ENCODE peak calls at places on chromosomes 12 and 14, in eight cellular contexts. A is psoas muscle, C is lung, V is DND-41, D is esophagus muscularis mucosa, Z is cardiac muscle cell, U is endothelial cell of umbilical vein, R is kidney epithelial cell. P is an unnamed sample.

GRCh38 chr12:126404293-126404851 is 1339.1 kb downstream of the AACS start:
- DNase-seq in A (no peak), C (no peak), V (no peak), D (no peak), Z (no peak), U (no peak), R (no peak), P (no peak)

GRCh38 chr12:75190846-75191245 is 18.8 kb downstream of the KCNC2 start:
- DNase-seq in A (no peak), C (no peak), V (no peak), D (no peak), Z (no peak), U (no peak), R (no peak), P (no peak)

GRCh38 chr14:99670361-99671229 is 13.5 kb upstream of the CYP46A1 start:
- DNase-seq in A (no peak), C (no peak), V (no peak), D (no peak), Z (no peak), U (no peak), R (no peak), P (no peak)

GRCh38 chr14:63287661-63288483 is 30.9 kb downstream of the GPHB5 start:
- DNase-seq in A (no peak), C (no peak), V (no peak), D (no peak), Z (no peak), U (no peak), R (no peak), P (no peak)

GRCh38 chr14:76957224-76957881 is 71.2 kb downstream of the IRF2BPL start:
- DNase-seq in A (no peak), C (no peak), V (peak; percentile 53), D (no peak), Z (no peak), U (peak; percentile 48), R (no peak), P (no peak)

GRCh38 chr14:63454863-63455622 is 88.1 kb downstream of the PPP2R5E start:
- DNase-seq in A (peak; percentile 17), C (no peak), V (peak; percentile 20), D (no peak), Z (no peak), U (no peak), R (peak; percentile 41), P (no peak)

GRCh38 chr12:24803406-24804245 is 145.3 kb downstream of the BCAT1 start:
- DNase-seq in A (no peak), C (no peak), V (peak; percentile 69), D (no peak), Z (no peak), U (no peak), R (no peak), P (no peak)

GRCh38 chr12:83818888-83819287 is 1093.7 kb downstream of the SLC6A15 start:
- DNase-seq in A (no peak), C (no peak), V (no peak), D (no peak), Z (no peak), U (no peak), R (no peak), P (no peak)

GRCh38 chr12:11576104-11576503 is 73.4 kb upstream of the ETV6 start:
- DNase-seq in A (no peak), C (no peak), V (no peak), D (no peak), Z (no peak), U (peak; percentile 26), R (no peak), P (peak; percentile 54)

GRCh38 chr12:104649913-104650312 is 193.2 kb downstream of the CHST11 start:
- DNase-seq in A (no peak), C (no peak), V (no peak), D (no peak), Z (no peak), U (no peak), R (no peak), P (no peak)

GRCh38 chr12:132686831-132687210 is 321 bp downstream of the POLE start:
- DNase-seq in A (no peak), C (no peak), V (peak; percentile 47), D (no peak), Z (no peak), U (no peak), R (no peak), P (no peak)

GRCh38 chr12:132689227-132689626 is 1.8 kb downstream of the PXMP2 start:
- DNase-seq in A (no peak), C (no peak), V (no peak), D (no peak), Z (no peak), U (no peak), R (no peak), P (no peak)

GRCh38 chr12:132685400-132685799 is 1.7 kb downstream of the POLE start:
- DNase-seq in A (no peak), C (no peak), V (no peak), D (no peak), Z (no peak), U (no peak), R (no peak), P (no peak)

GRCh38 chr12:132690112-132690511 is 2.7 kb downstream of the PXMP2 start:
- DNase-seq in A (no peak), C (no peak), V (no peak), D (no peak), Z (no peak), U (no peak), R (no peak), P (no peak)

DNA sequence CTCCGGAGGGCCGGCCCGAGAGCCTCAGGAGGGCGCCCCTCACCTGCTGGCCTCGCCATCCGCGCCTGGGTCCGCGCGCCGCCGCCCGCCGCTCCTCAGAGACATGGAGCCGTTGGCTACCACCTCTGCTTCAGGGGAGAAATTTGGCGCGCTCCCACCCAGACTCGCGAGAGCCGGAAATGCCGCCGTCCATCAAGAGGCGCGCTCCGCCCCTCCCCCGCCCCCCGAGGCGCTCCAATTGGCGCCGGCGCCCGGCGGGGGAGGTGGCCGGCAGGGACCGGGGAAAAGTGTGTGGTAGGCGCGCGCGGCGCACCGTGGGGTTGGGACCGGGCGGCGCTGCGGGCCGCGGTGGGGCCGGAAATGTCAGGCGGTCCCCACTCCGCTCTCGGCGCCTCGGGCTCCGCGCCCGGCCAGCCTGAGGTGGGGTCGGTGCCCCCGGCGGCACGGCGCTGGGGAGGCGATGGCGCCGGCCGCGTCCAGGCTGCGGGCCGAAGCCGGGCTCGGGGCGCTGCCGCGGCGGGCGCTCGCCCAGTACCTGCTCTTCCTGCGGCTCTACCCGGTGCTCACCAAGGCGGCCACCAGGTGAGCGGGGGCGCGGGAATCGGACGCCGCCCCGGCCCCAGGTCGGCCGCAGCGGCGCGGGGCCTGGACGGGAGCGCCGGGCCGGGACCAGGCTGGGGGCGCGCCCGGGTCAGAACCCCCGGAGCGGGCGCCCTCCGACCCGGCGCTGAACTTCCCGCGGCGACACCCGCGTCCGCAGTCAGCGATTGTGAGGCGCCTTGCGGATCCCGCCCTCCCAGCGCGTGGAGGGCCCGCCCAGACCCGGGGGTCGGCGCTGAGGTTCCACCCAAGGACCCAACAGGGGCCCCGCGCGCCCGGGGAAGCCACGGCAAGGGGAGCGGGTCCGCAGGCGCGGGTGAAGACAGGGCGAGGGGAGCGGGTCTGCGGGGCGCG is at the start of the genes POLE and PXMP2:
- DNase-seq in A (peak; percentile 98), C (peak; percentile 94), V (peak; percentile 97), D (peak; percentile 98), Z (peak; percentile 98), U (peak; percentile 92), R (peak; percentile 68), P (peak; percentile 98)
- TF ChIP-seq CTCF in A (peak; percentile 3), C (no peak), V (peak; percentile 9), D (no peak), Z (no peak), U (no peak), R (no peak), P (no peak)

GRCh38 chr12:53982616-53983579 is 2.0 kb upstream of the HOXC10 start:
- DNase-seq in A (no peak), C (no peak), V (no peak), D (no peak), Z (no peak), U (no peak), R (no peak), P (no peak)

GRCh38 chr12:53977596-53978464 is 3.1 kb upstream of the HOTAIR start:
- DNase-seq in A (no peak), C (no peak), V (no peak), D (no peak), Z (no peak), U (no peak), R (no peak), P (no peak)

GRCh38 chr12:53978477-53979356 is 4.0 kb upstream of the HOTAIR start:
- DNase-seq in A (no peak), C (no peak), V (no peak), D (no peak), Z (no peak), U (no peak), R (no peak), P (no peak)

GRCh38 chr12:53981652-53982565 is 3.0 kb upstream of the HOXC10 start:
- DNase-seq in A (no peak), C (no peak), V (no peak), D (no peak), Z (no peak), U (no peak), R (no peak), P (no peak)

DNA sequence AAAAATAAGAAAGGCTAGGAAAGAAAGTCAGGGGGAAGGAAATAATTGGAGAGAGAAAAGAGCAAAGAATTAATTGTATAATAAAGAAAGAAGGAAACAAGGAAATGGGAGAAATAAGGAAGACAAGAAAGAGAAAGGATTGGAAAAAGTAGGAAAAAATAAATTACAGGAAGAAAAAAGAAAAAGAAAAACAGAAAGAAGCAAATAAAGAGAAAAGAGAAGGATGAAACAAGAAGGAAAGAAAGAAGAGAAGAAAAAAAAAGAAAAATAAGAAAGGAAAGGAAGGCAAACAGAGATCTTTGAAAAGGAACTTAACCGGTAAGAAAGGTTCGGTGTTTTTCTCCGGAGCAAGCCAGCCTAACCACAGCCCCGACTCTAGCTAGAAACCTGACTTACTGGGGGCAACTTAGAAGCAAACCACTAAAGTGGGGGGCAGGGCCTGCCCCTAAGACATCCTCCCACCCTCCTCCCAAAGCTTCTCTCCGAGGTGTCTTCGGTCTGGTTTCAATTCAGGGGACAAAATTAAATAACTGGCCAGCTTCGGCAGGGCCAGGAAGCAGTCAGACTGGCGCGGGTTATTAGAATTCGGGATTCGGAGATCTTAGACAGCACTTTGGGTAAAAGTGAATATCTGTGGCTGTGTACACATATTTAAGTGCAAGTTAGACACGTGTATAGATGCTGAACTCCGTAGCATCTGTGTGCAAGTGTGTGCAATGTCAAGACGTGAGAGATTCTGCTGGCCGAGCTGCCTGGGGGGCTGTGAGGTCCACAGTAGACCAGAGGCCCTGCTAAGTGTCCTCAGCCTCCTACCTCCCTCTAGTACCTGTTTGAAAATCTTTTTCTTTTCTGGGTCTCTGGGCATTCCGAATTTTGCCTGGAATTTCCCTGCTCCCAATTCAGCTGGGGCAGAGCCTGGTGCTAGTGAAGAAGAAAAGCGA is 4.2 kb upstream of the HOXC10 start:
- DNase-seq in A (no peak), C (no peak), V (peak; percentile 38), D (no peak), Z (no peak), U (no peak), R (no peak), P (no peak)
- H3K27me3 ChIP-seq in A (peaks cover 20% of the 10 kb centered on the region), C (peaks cover 30% of the 10 kb centered on the region), V (peaks cover 66% of the 10 kb centered on the region), D (peaks cover 20% of the 10 kb centered on the region), Z (peaks cover 100% of the 10 kb centered on the region), U (peaks cover 85% of the 10 kb centered on the region), R (peaks cover 29% of the 10 kb centered on the region), P (peaks cover 2% of the 10 kb centered on the region)

GRCh38 chr12:106851306-106851705 is 76.8 kb downstream of the RIC8B start:
- DNase-seq in A (no peak), C (no peak), V (no peak), D (no peak), Z (no peak), U (no peak), R (no peak), P (no peak)
- H3K36me3 ChIP-seq in A (peaks cover 35% of the 10 kb centered on the region), C (peaks cover 1% of the 10 kb centered on the region), V (peaks cover 74% of the 10 kb centered on the region), D (no peaks in the 10 kb centered on the region), Z (peaks cover 17% of the 10 kb centered on the region), U (no peaks in the 10 kb centered on the region), R (no peaks in the 10 kb centered on the region), P (no peaks in the 10 kb centered on the region)

GRCh38 chr14:106564058-106564643 is 1037.8 kb downstream of the TMEM121 start:
- DNase-seq in A (no peak), C (peak; percentile 41), V (peak; percentile 86), D (peak; percentile 90), Z (no peak), U (no peak), R (no peak), P (peak; percentile 62)
- TF ChIP-seq CTCF in A (no peak), C (no peak), V (peak; percentile 90), D (no peak), Z (no peak), U (no peak), R (peak; percentile 14), P (peak; percentile 77)

P was measured in GM06990.